ENCODE peak calls at places on chromosome 7, in four cellular contexts. B is CD4-positive, alpha-beta T cell; S is fibroblast of lung; I is tibial nerve. D is an unnamed sample.
A peak's percentile ranks its signal among the peaks of the same experiment; 100 is the strongest.

GRCh38 chr7:32115831-32116230 is 45.6 kb upstream of the PDE1C start:
- DNase-seq in I (no peak), S (peak; percentile 95), B (no peak), D (no peak)

GRCh38 chr7:25665346-25665745 is 437.1 kb upstream of the NPVF start:
- DNase-seq in B (no peak), S (no peak), I (no peak), D (no peak)

GRCh38 chr7:98418271-98418635 is 17.4 kb upstream of the BAIAP2L1 start:
- DNase-seq in S (peak; percentile 86), B (no peak), I (no peak), D (no peak)

GRCh38 chr7:84188811-84189405 is 5.7 kb downstream of the SEMA3A start:
- DNase-seq in S (no peak), B (no peak), I (no peak), D (no peak)

GRCh38 chr7:136179829-136180721 is 202.9 kb upstream of the MTPN start:
- DNase-seq in S (no peak), I (no peak), B (no peak), D (no peak)

GRCh38 chr7:131329176-131329570 is 1.5 kb downstream of the MKLN1 start:
- DNase-seq in S (no peak), I (no peak), B (no peak), D (no peak)

GRCh38 chr7:108973075-108973474 is 403.4 kb downstream of the DNAJB9 start:
- DNase-seq in I (no peak), S (peak; percentile 1), B (no peak), D (no peak)

GRCh38 chr7:27158436-27159277 is 2.2 kb upstream of the HOXA7 start:
- DNase-seq in I (peak; percentile 11), B (no peak), S (no peak), D (peak; percentile 14)

GRCh38 chr7:47846117-47846836 is 102.0 kb downstream of the PKD1L1 start:
- DNase-seq in I (no peak), S (peak; percentile 73), B (no peak), D (no peak)

GRCh38 chr7:95045236-95045923 is 138.0 kb downstream of the PPP1R9A start:
- DNase-seq in I (no peak), S (peak; percentile 27), B (no peak), D (no peak)

GRCh38 chr7:8251195-8251594 is 10.8 kb downstream of the ICA1 start:
- DNase-seq in I (no peak), B (no peak), S (no peak), D (no peak)

GRCh38 chr7:92768501-92769360 is 67.6 kb downstream of the CDK6 start:
- DNase-seq in I (no peak), B (no peak), S (peak; percentile 47), D (no peak)

GRCh38 chr7:135645296-135645904 is 16.9 kb upstream of the STMP1 start:
- DNase-seq in S (peak; percentile 32), B (no peak), I (no peak), D (no peak)

GRCh38 chr7:113812881-113813280 is 105.9 kb downstream of the PPP1R3A start:
- DNase-seq in B (no peak), I (no peak), S (peak; percentile 58), D (no peak)

DNA sequence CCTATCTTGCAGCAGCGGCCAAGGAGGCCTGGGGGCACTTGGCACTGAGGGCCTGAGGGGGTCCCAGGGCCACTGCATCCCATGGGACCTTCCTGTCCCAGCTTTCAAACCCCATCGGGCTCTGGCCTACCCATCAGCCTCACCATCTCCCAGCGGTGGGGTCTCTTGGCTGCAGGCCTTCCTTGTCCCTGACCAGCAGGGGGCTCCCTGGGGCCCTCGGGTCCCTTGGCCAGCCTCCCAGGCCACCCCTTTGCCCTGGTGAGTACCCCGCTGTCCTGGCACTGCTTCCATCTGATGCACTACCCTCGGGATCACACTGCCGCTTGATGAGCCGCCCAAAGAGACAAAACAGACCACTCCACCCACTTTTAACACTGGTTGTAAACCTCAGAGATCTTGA is 43.5 kb downstream of the YKT6 start:
- DNase-seq in I (no peak), S (no peak), B (no peak), D (no peak)
- TF ChIP-seq CTCF in I (peak; percentile 27), S (peak; percentile 54), B (peak; percentile 25), D (no peak)

GRCh38 chr7:24595671-24596418 is 22.6 kb downstream of the PALS2 start:
- DNase-seq in S (no peak), B (no peak), I (no peak), D (no peak)

GRCh38 chr7:24587853-24588252 is 14.6 kb downstream of the PALS2 start:
- DNase-seq in I (no peak), B (peak; percentile 27), S (no peak), D (no peak)

GRCh38 chr7:24597014-24597413 is 23.8 kb downstream of the PALS2 start:
- DNase-seq in B (no peak), I (no peak), S (no peak), D (no peak)

DNA sequence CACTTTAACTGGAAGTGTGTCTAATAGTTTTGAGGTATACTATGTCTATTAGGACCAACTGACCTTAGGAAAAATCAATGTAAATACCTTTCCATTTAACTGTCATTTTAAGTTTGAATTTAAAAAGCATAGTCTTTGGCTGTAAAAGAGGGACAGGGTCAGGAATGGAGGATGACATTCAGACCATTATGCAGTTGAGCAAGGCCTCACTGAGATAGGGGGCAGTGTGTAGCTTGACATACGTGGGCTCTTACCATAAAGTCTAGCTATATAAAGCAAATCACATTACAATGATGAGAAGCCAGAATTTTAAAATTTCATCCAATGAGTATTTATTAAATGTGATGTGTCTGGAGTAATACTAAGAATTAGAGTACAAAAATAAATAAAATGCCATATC is 17.9 kb downstream of the PALS2 start:
- DNase-seq in S (no peak), I (no peak), B (no peak), D (no peak)
- TF ChIP-seq CTCF in S (peak; percentile 14), I (no peak), B (no peak), D (no peak)

DNA sequence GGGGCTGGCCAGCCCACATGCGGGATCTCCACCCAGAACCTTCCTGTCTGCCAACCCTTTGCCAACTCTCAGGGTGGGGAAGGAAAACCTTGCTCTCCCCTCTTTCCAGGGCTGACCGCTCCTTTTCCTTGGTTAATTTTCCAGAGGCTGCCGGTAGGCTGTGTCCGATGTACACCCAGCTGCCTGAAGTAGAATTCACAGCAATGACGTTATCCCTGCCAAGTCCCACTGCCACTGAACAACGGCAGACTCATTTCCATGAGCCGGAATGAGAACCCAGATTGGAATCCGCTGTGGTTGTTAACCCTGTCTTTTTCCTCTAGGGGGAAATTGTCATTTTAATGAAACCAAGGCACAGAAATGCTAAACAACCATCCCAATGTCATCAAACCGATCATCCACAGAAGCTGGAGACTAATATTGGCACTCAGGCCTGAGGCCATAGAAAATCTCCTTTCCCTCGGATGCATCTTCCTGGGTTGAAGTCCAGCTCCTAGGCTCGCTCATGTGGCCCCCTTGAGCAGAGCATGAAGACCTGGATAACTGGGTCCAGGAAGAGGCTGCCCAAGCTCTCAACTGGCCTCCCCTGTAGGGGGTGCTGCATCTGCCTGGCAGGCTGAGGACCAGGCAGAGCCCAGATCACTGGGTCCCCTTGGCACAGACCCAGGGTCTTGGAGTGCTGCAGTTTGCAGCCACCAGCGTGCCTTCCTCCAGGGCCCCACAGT is 30.4 kb downstream of the KLRG2 start:
- DNase-seq in S (peak; percentile 89), I (no peak), B (no peak), D (no peak)
- TF ChIP-seq CTCF in S (no peak), I (no peak), B (no peak), D (no peak)

GRCh38 chr7:23105644-23106490 is at the start of gene KLHL7:
- DNase-seq in I (peak; percentile 94), B (peak; percentile 89), S (peak; percentile 90), D (peak; percentile 96)
- TF ChIP-seq CTCF in I (no peak), B (peak; percentile 7), S (peak; percentile 30), D (no peak)

GRCh38 chr7:107828540-107828939 is 25.5 kb upstream of the SLC26A3 start:
- DNase-seq in I (no peak), S (no peak), B (no peak), D (no peak)
- TF ChIP-seq CTCF in I (no peak), S (no peak), B (no peak), D (no peak)

DNA sequence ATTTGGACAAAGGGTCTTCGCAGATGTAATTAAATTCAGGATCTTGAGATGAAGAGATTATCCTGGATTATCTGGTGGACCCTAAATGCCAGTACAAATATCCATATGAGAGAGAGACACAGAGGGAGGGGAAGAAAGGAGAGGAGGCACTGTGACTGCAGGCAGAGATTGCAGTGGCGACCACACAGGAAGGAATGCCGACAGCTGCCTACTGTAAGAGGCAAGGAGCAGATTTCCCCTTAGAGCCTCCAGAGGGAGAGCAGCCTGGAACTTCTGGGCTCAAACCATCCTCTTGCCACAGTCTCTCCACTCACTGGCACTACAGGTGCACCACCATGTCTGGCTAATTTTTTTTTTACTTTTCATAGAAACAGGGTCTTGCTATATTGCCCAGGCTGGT is 152.3 kb downstream of the SDK1 start:
- DNase-seq in B (no peak), S (no peak), I (no peak), D (no peak)
- TF ChIP-seq CTCF in B (no peak), S (peak; percentile 3), I (no peak), D (no peak)

GRCh38 chr7:34090796-34091195 is 185.5 kb downstream of the BMPER start:
- DNase-seq in S (no peak), B (no peak), I (no peak), D (no peak)

GRCh38 chr7:34086064-34086463 is 180.7 kb downstream of the BMPER start:
- DNase-seq in B (no peak), S (no peak), I (no peak), D (no peak)

GRCh38 chr7:34084651-34085050 is 179.3 kb downstream of the BMPER start:
- DNase-seq in I (no peak), S (no peak), B (no peak), D (no peak)

GRCh38 chr7:34091330-34091917 is 186.1 kb downstream of the BMPER start:
- DNase-seq in S (peak; percentile 41), I (no peak), B (no peak), D (no peak)

DNA sequence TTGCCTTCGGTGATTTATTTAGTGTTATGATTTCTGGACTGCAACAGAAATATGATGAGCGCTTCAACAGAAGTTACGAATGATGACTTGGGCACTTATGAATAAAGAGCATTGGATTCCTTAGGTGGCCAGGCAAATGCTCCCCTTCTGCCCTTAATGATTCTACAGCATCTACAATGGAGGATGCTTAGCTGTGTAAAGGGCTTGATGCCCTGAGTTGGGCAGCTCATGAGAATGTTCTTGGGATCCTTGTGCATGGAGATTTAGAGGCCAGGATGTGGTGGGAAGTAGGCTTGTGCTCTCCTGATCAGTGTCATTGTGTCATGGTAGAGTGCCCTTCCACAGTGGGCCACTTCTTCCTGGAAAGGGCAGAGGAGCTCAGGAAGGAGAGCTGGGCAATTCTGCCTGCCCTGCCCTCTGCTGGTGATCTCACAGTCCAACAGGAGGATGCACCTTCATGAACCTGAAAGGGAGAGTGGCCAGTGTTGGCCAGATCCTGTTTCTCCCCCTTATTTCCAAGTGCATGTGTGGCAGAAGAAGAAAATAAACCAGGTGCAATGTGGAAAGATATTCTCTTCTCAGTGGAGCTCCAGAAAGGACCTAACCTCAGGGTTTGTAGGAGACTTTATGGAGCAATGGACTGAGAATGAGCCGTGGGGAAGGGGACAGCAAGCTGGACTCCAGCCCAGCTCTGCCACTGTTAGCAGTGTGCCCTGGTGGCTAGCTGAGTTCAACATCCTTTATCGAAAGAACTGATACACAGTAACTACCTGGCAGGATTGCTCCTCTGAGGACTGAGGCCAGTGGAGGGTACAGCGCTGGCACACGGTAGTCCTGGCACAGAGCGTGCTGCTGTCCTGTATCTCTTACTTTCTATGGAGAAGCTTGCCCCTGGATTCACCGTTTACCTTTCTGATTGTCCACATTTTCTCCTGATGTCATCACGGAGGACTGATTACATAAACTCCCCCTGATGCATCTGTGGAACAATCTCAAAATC is 182.9 kb downstream of the BMPER start:
- DNase-seq in S (no peak), B (no peak), I (no peak), D (no peak)
- TF ChIP-seq CTCF in S (peak; percentile 76), B (no peak), I (peak; percentile 41), D (no peak)

GRCh38 chr7:2403718-2404648 is 572 bp downstream of the CHST12 start:
- DNase-seq in B (no peak), I (no peak), S (peak; percentile 39), D (no peak)
- TF ChIP-seq CTCF in B (no peak), I (peak; percentile 21), S (peak; percentile 6), D (no peak)

D was measured in omental fat pad.